ENCODE peak calls at places on chromosomes 1 and 21, in eight cellular contexts. One of them, this sample, is unnamed.

GRCh38 chr1:61752921-61753389 is 10.7 kb downstream of the PATJ start:
- DNase-seq in stomach: no peak
- DNase-seq in pancreas: no peak
- DNase-seq in PC-9: no peak
- DNase-seq in fibroblast of lung: no peak
- DNase-seq in suprapubic skin: no peak
- DNase-seq in CD8-positive, alpha-beta memory T cell: no peak
- DNase-seq in colonic mucosa: no peak
- DNase-seq in this sample: no peak

GRCh38 chr1:244388961-244389360 is 62.7 kb downstream of the ADSS2 start:
- DNase-seq in PC-9: no peak
- DNase-seq in CD8-positive, alpha-beta memory T cell: no peak
- DNase-seq in pancreas: no peak
- DNase-seq in stomach: no peak
- DNase-seq in fibroblast of lung: peak; percentile 26
- DNase-seq in colonic mucosa: no peak
- DNase-seq in suprapubic skin: no peak
- DNase-seq in this sample: no peak

GRCh38 chr1:17913326-17914115 is 158.4 kb downstream of the ACTL8 start:
- DNase-seq in PC-9: no peak
- DNase-seq in CD8-positive, alpha-beta memory T cell: no peak
- DNase-seq in fibroblast of lung: no peak
- DNase-seq in colonic mucosa: no peak
- DNase-seq in suprapubic skin: no peak
- DNase-seq in pancreas: no peak
- DNase-seq in stomach: no peak
- DNase-seq in this sample: no peak

GRCh38 chr1:200525167-200526123 is 95.1 kb downstream of the KIF14 start:
- DNase-seq in PC-9: no peak
- DNase-seq in fibroblast of lung: peak; percentile 72
- DNase-seq in pancreas: no peak
- DNase-seq in suprapubic skin: no peak
- DNase-seq in stomach: no peak
- DNase-seq in CD8-positive, alpha-beta memory T cell: no peak
- DNase-seq in colonic mucosa: no peak
- DNase-seq in this sample: no peak

GRCh38 chr1:17046043-17046657 is 7.7 kb downstream of the SDHB start:
- DNase-seq in colonic mucosa: no peak
- DNase-seq in suprapubic skin: no peak
- DNase-seq in PC-9: peak; percentile 38
- DNase-seq in stomach: no peak
- DNase-seq in CD8-positive, alpha-beta memory T cell: no peak
- DNase-seq in fibroblast of lung: peak; percentile 80
- DNase-seq in pancreas: no peak
- DNase-seq in this sample: no peak

GRCh38 chr1:15328785-15329480 is 80.8 kb upstream of the EFHD2 start:
- DNase-seq in pancreas: no peak
- DNase-seq in CD8-positive, alpha-beta memory T cell: no peak
- DNase-seq in fibroblast of lung: peak; percentile 78
- DNase-seq in PC-9: no peak
- DNase-seq in colonic mucosa: peak; percentile 53
- DNase-seq in stomach: peak; percentile 63
- DNase-seq in suprapubic skin: peak; percentile 74
- DNase-seq in this sample: peak; percentile 40

GRCh38 chr1:205356424-205357151 is at the start of gene KLHDC8A:
- DNase-seq in colonic mucosa: no peak
- DNase-seq in suprapubic skin: no peak
- DNase-seq in pancreas: no peak
- DNase-seq in PC-9: no peak
- DNase-seq in CD8-positive, alpha-beta memory T cell: no peak
- DNase-seq in fibroblast of lung: no peak
- DNase-seq in stomach: no peak
- DNase-seq in this sample: no peak

GRCh38 chr1:228350831-228351781 is 55.5 kb downstream of the TRIM11 start:
- DNase-seq in colonic mucosa: no peak
- DNase-seq in pancreas: peak; percentile 49
- DNase-seq in PC-9: no peak
- DNase-seq in fibroblast of lung: no peak
- DNase-seq in suprapubic skin: peak; percentile 54
- DNase-seq in CD8-positive, alpha-beta memory T cell: no peak
- DNase-seq in stomach: no peak
- DNase-seq in this sample: no peak

GRCh38 chr1:91884459-91885290 is 1.3 kb downstream of the TGFBR3 start:
- DNase-seq in fibroblast of lung: peak; percentile 46
- DNase-seq in PC-9: no peak
- DNase-seq in CD8-positive, alpha-beta memory T cell: peak; percentile 29
- DNase-seq in colonic mucosa: peak; percentile 33
- DNase-seq in stomach: peak; percentile 27
- DNase-seq in suprapubic skin: no peak
- DNase-seq in pancreas: peak; percentile 68
- DNase-seq in this sample: no peak

GRCh38 chr1:205458777-205459566 is 3.1 kb upstream of the BLACAT1 start:
- DNase-seq in fibroblast of lung: peak; percentile 63
- DNase-seq in suprapubic skin: no peak
- DNase-seq in CD8-positive, alpha-beta memory T cell: no peak
- DNase-seq in stomach: no peak
- DNase-seq in pancreas: no peak
- DNase-seq in PC-9: no peak
- DNase-seq in colonic mucosa: no peak
- DNase-seq in this sample: no peak

GRCh38 chr1:204670152-204670927 is 15.2 kb downstream of the LRRN2 start:
- DNase-seq in PC-9: no peak
- DNase-seq in stomach: no peak
- DNase-seq in fibroblast of lung: peak; percentile 19
- DNase-seq in colonic mucosa: no peak
- DNase-seq in pancreas: no peak
- DNase-seq in suprapubic skin: no peak
- DNase-seq in CD8-positive, alpha-beta memory T cell: no peak
- DNase-seq in this sample: no peak

GRCh38 chr1:8463144-8463927 is 145.4 kb downstream of the SLC45A1 start:
- DNase-seq in PC-9: no peak
- DNase-seq in stomach: peak; percentile 50
- DNase-seq in colonic mucosa: peak; percentile 62
- DNase-seq in pancreas: no peak
- DNase-seq in CD8-positive, alpha-beta memory T cell: no peak
- DNase-seq in suprapubic skin: no peak
- DNase-seq in fibroblast of lung: peak; percentile 88
- DNase-seq in this sample: no peak

GRCh38 chr21:45985471-45986315 is 4.1 kb downstream of the COL6A1 start:
- DNase-seq in suprapubic skin: peak; percentile 62
- DNase-seq in stomach: no peak
- DNase-seq in CD8-positive, alpha-beta memory T cell: no peak
- DNase-seq in PC-9: no peak
- DNase-seq in pancreas: peak; percentile 48
- DNase-seq in fibroblast of lung: no peak
- DNase-seq in colonic mucosa: no peak
- DNase-seq in this sample: no peak

GRCh38 chr21:36839123-36839522 is 127.3 kb downstream of the HLCS start:
- DNase-seq in stomach: no peak
- DNase-seq in PC-9: no peak
- DNase-seq in fibroblast of lung: peak; percentile 66
- DNase-seq in colonic mucosa: no peak
- DNase-seq in suprapubic skin: no peak
- DNase-seq in pancreas: no peak
- DNase-seq in CD8-positive, alpha-beta memory T cell: no peak
- DNase-seq in this sample: no peak

GRCh38 chr1:176559474-176560390 is 96.8 kb downstream of the PAPPA2 start:
- DNase-seq in stomach: peak; percentile 40
- DNase-seq in pancreas: no peak
- DNase-seq in PC-9: peak; percentile 42
- DNase-seq in fibroblast of lung: peak; percentile 67
- DNase-seq in CD8-positive, alpha-beta memory T cell: no peak
- DNase-seq in suprapubic skin: no peak
- DNase-seq in colonic mucosa: peak; percentile 42
- DNase-seq in this sample: peak; percentile 82

GRCh38 chr21:27168084-27168483 is 201.2 kb upstream of the ADAMTS5 start:
- DNase-seq in fibroblast of lung: peak; percentile 34
- DNase-seq in colonic mucosa: no peak
- DNase-seq in CD8-positive, alpha-beta memory T cell: no peak
- DNase-seq in pancreas: no peak
- DNase-seq in stomach: no peak
- DNase-seq in suprapubic skin: no peak
- DNase-seq in PC-9: no peak
- DNase-seq in this sample: no peak

GRCh38 chr1:82564338-82564737 is 763.6 kb downstream of the ADGRL2 start:
- DNase-seq in PC-9: no peak
- DNase-seq in CD8-positive, alpha-beta memory T cell: no peak
- DNase-seq in suprapubic skin: no peak
- DNase-seq in colonic mucosa: no peak
- DNase-seq in fibroblast of lung: no peak
- DNase-seq in pancreas: no peak
- DNase-seq in stomach: no peak
- DNase-seq in this sample: no peak

GRCh38 chr21:44962481-44962966 is 22.7 kb downstream of the SLX9 start:
- DNase-seq in suprapubic skin: no peak
- DNase-seq in PC-9: no peak
- DNase-seq in stomach: no peak
- DNase-seq in pancreas: no peak
- DNase-seq in colonic mucosa: no peak
- DNase-seq in CD8-positive, alpha-beta memory T cell: no peak
- DNase-seq in fibroblast of lung: peak; percentile 99
- DNase-seq in this sample: no peak
- H3K4me1 ChIP-seq in suprapubic skin: peaks cover 49% of the 10 kb centered on the region
- H3K4me1 ChIP-seq in PC-9: no peaks in the 10 kb centered on the region
- H3K4me1 ChIP-seq in stomach: peaks cover 37% of the 10 kb centered on the region
- H3K4me1 ChIP-seq in pancreas: no peaks in the 10 kb centered on the region
- H3K4me1 ChIP-seq in colonic mucosa: no peaks in the 10 kb centered on the region
- H3K4me1 ChIP-seq in CD8-positive, alpha-beta memory T cell: peaks cover 29% of the 10 kb centered on the region
- H3K4me1 ChIP-seq in fibroblast of lung: peaks cover 20% of the 10 kb centered on the region
- H3K4me1 ChIP-seq in this sample: peaks cover 38% of the 10 kb centered on the region

GRCh38 chr1:24318238-24318987 is 744 bp upstream of the GRHL3 start:
- DNase-seq in CD8-positive, alpha-beta memory T cell: no peak
- DNase-seq in colonic mucosa: no peak
- DNase-seq in fibroblast of lung: peak; percentile 73
- DNase-seq in PC-9: no peak
- DNase-seq in stomach: no peak
- DNase-seq in pancreas: no peak
- DNase-seq in suprapubic skin: no peak
- DNase-seq in this sample: no peak

GRCh38 chr1:24317081-24317480 is 2.1 kb upstream of the GRHL3 start:
- DNase-seq in suprapubic skin: no peak
- DNase-seq in CD8-positive, alpha-beta memory T cell: no peak
- DNase-seq in PC-9: peak; percentile 84
- DNase-seq in stomach: no peak
- DNase-seq in fibroblast of lung: no peak
- DNase-seq in colonic mucosa: no peak
- DNase-seq in pancreas: no peak
- DNase-seq in this sample: no peak

GRCh38 chr1:24315391-24315790 is 3.8 kb upstream of the GRHL3 start:
- DNase-seq in PC-9: no peak
- DNase-seq in pancreas: no peak
- DNase-seq in suprapubic skin: no peak
- DNase-seq in fibroblast of lung: no peak
- DNase-seq in stomach: no peak
- DNase-seq in CD8-positive, alpha-beta memory T cell: no peak
- DNase-seq in colonic mucosa: no peak
- DNase-seq in this sample: no peak

GRCh38 chr1:24318988-24319863 is at the start of gene GRHL3:
- DNase-seq in PC-9: peak; percentile 92
- DNase-seq in CD8-positive, alpha-beta memory T cell: no peak
- DNase-seq in pancreas: peak; percentile 74
- DNase-seq in fibroblast of lung: no peak
- DNase-seq in colonic mucosa: peak; percentile 79
- DNase-seq in stomach: peak; percentile 75
- DNase-seq in suprapubic skin: no peak
- DNase-seq in this sample: no peak

GRCh38 chr1:24316659-24317058 is 2.5 kb upstream of the GRHL3 start:
- DNase-seq in CD8-positive, alpha-beta memory T cell: no peak
- DNase-seq in PC-9: no peak
- DNase-seq in stomach: no peak
- DNase-seq in pancreas: no peak
- DNase-seq in fibroblast of lung: no peak
- DNase-seq in colonic mucosa: no peak
- DNase-seq in suprapubic skin: no peak
- DNase-seq in this sample: no peak
- H3K27ac ChIP-seq in CD8-positive, alpha-beta memory T cell: no peak overlapping the region
- H3K27ac ChIP-seq in PC-9: peak overlapping the region; percentile 98
- H3K27ac ChIP-seq in stomach: no peak overlapping the region
- H3K27ac ChIP-seq in pancreas: no peak overlapping the region
- H3K27ac ChIP-seq in fibroblast of lung: no peak overlapping the region
- H3K27ac ChIP-seq in colonic mucosa: no peak overlapping the region
- H3K27ac ChIP-seq in suprapubic skin: peak overlapping the region; percentile 5
- H3K27ac ChIP-seq in this sample: no peak overlapping the region

DNA sequence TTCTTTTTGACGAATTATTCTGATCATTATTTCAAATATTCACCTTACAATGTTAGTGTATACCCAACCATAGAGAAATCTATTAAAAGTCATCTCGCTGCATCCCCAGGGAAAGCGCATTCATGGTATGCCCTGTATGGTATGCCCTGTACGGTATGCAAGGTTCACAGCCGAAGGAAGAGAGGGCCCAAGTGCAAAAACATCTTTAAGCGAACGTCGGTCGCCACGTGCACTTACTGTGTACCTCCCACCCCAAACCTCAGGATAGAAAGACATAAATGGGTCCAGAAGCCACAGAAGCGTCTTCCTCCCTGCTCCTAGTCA is 14.4 kb downstream of the HLX start:
- DNase-seq in stomach: no peak
- DNase-seq in colonic mucosa: no peak
- DNase-seq in fibroblast of lung: no peak
- DNase-seq in CD8-positive, alpha-beta memory T cell: no peak
- DNase-seq in PC-9: no peak
- DNase-seq in suprapubic skin: no peak
- DNase-seq in pancreas: no peak
- DNase-seq in this sample: no peak
- H3K27me3 ChIP-seq in stomach: peaks cover 75% of the 10 kb centered on the region
- H3K27me3 ChIP-seq in colonic mucosa: peaks cover 71% of the 10 kb centered on the region
- H3K27me3 ChIP-seq in fibroblast of lung: no peaks in the 10 kb centered on the region
- H3K27me3 ChIP-seq in CD8-positive, alpha-beta memory T cell: peaks cover 19% of the 10 kb centered on the region
- H3K27me3 ChIP-seq in PC-9: peaks cover 12% of the 10 kb centered on the region
- H3K27me3 ChIP-seq in suprapubic skin: peaks cover 84% of the 10 kb centered on the region
- H3K27me3 ChIP-seq in pancreas: peaks cover 6% of the 10 kb centered on the region
- H3K27me3 ChIP-seq in this sample: peaks cover 28% of the 10 kb centered on the region

GRCh38 chr21:35428041-35428400 is 378.9 kb upstream of the RUNX1 start:
- DNase-seq in suprapubic skin: no peak
- DNase-seq in PC-9: no peak
- DNase-seq in CD8-positive, alpha-beta memory T cell: no peak
- DNase-seq in stomach: no peak
- DNase-seq in pancreas: no peak
- DNase-seq in fibroblast of lung: peak; percentile 11
- DNase-seq in colonic mucosa: no peak
- DNase-seq in this sample: no peak
- H3K4me1 ChIP-seq in suprapubic skin: peaks cover 9% of the 10 kb centered on the region
- H3K4me1 ChIP-seq in PC-9: no peaks in the 10 kb centered on the region
- H3K4me1 ChIP-seq in CD8-positive, alpha-beta memory T cell: peaks cover 14% of the 10 kb centered on the region
- H3K4me1 ChIP-seq in stomach: no peaks in the 10 kb centered on the region
- H3K4me1 ChIP-seq in pancreas: no peaks in the 10 kb centered on the region
- H3K4me1 ChIP-seq in fibroblast of lung: no peaks in the 10 kb centered on the region
- H3K4me1 ChIP-seq in colonic mucosa: no peaks in the 10 kb centered on the region
- H3K4me1 ChIP-seq in this sample: no peaks in the 10 kb centered on the region